ENCODE peak calls at places on chromosomes 1 and 21, in five cellular contexts. H, C, T, I and E are unnamed samples. For H3K27me3, the result is how much of the 10 kb centered on the place peaks cover.

GRCh38 chr1:111705841-111706240 is 33.4 kb downstream of the INKA2 start:
- DNase-seq in H (no peak), C (no peak), T (no peak), I (peak), E (no peak)

GRCh38 chr1:56563568-56563967 is 15.8 kb downstream of the PLPP3 start:
- DNase-seq in H (no peak), C (no peak), T (no peak), I (no peak), E (no peak)

GRCh38 chr1:206986885-206987284 is 16.6 kb upstream of the FCAMR start:
- DNase-seq in H (no peak), C (no peak), T (no peak), I (no peak), E (no peak)

GRCh38 chr1:206933333-206933945 is 11.7 kb upstream of the FCMR start:
- DNase-seq in H (no peak), C (no peak), T (peak), I (no peak), E (no peak)

GRCh38 chr21:34640858-34641257 is 25.9 kb upstream of the RCAN1 start:
- DNase-seq in H (no peak), C (peak), T (no peak), I (peak), E (peak)

GRCh38 chr21:35925497-35925896 is 134.8 kb downstream of the SETD4 start:
- DNase-seq in H (peak), C (peak), T (no peak), I (no peak), E (peak)

GRCh38 chr1:34130306-34130705 is 34.7 kb downstream of the CSMD2 start:
- DNase-seq in H (no peak), C (no peak), T (no peak), I (no peak), E (no peak)

GRCh38 chr1:17973694-17974093 is 133.9 kb upstream of the IGSF21 start:
- DNase-seq in H (no peak), C (no peak), T (no peak), I (no peak), E (no peak)

GRCh38 chr1:92410706-92411105 is 76.0 kb downstream of the GFI1 start:
- DNase-seq in H (no peak), C (no peak), T (no peak), I (no peak), E (no peak)

GRCh38 chr1:74343191-74343590 is 108.0 kb downstream of the TNNI3K start:
- DNase-seq in H (no peak), C (no peak), T (peak), I (no peak), E (no peak)

GRCh38 chr1:61636392-61636791 is 88.5 kb downstream of the TM2D1 start:
- DNase-seq in H (no peak), C (no peak), T (no peak), I (no peak), E (no peak)

GRCh38 chr1:25573591-25573930 is 30.2 kb downstream of the LDLRAP1 start:
- DNase-seq in H (no peak), C (peak), T (no peak), I (no peak), E (no peak)

GRCh38 chr1:196002906-196003305 is 605.3 kb downstream of the KCNT2 start:
- DNase-seq in H (no peak), C (peak), T (no peak), I (no peak), E (peak)

GRCh38 chr1:222009105-222009730 is 267.3 kb upstream of the DUSP10 start:
- DNase-seq in H (no peak), C (no peak), T (no peak), I (no peak), E (no peak)

GRCh38 chr1:18225236-18225904 is 117.8 kb downstream of the IGSF21 start:
- DNase-seq in H (no peak), C (no peak), T (no peak), I (no peak), E (no peak)

GRCh38 chr1:51922040-51922439 is 43.5 kb upstream of the NRDC start:
- DNase-seq in H (no peak), C (no peak), T (no peak), I (no peak), E (no peak)

GRCh38 chr1:7379445-7379971 is 391.6 kb upstream of the VAMP3 start:
- DNase-seq in H (peak), C (peak), T (peak), I (no peak), E (peak)

GRCh38 chr1:93701619-93702018 is 20.0 kb upstream of the BCAR3 start:
- DNase-seq in H (peak), C (peak), T (no peak), I (peak), E (peak)

GRCh38 chr1:54927475-54928240 is 40.7 kb upstream of the DHCR24 start:
- DNase-seq in H (no peak), C (peak), T (no peak), I (no peak), E (no peak)

GRCh38 chr1:161768986-161769672 is 3.0 kb downstream of the ATF6 start:
- DNase-seq in H (no peak), C (no peak), T (no peak), I (no peak), E (no peak)

GRCh38 chr21:43645414-43645891 is 13.8 kb downstream of the HSF2BP start:
- DNase-seq in H (peak), C (peak), T (no peak), I (peak), E (peak)

GRCh38 chr21:45073301-45074047 is 906 bp upstream of the ADARB1 start:
- DNase-seq in H (peak), C (no peak), T (peak), I (no peak), E (peak)

GRCh38 chr1:54865238-54866073 is 21.5 kb downstream of the DHCR24 start:
- DNase-seq in H (no peak), C (no peak), T (no peak), I (no peak), E (no peak)

GRCh38 chr21:26106562-26106961 is 64.0 kb downstream of the APP start:
- DNase-seq in H (no peak), C (no peak), T (no peak), I (no peak), E (no peak)
- H3K27ac ChIP-seq in H (no peak), C (no peak), T (no peak), I (no peak), E (no peak)

DNA sequence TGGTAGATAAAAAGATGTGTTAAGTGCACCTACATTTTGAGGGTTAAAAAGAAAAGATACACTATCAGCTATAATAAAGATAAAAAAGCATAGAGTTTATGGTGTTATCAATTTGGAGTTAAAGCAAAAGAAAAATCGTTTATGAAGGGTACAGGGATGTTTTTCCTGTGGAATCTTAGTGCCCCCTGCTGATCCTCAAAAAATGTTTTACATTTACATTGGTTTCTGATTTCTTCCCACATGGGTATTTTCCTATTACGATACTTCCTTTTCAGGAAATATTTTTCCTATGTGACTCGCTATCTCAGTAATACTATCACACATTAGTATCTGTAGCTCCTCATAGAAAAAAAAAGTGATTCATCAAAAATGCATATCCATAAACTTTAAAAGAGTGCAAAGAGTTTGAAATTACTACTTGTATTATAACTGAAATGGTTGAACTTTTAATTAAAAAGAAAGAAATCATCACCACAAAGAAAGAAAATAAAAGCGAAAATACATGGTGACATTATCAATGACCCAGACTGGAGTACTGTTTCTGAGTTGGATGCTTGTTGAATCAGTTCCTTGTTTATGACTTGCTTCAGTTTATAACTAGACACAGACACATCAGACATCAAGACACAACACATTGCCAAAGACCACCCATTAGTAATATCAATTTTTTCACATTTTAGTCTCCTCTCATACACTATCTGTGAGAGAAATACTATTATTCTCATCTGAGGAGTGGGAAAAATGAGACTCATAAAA is 293.2 kb downstream of the MRPL39 start:
- DNase-seq in H (no peak), C (no peak), T (no peak), I (peak), E (peak)
- TF ChIP-seq CTCF in H (no peak), C (no peak), T (no peak), I (peak), E (peak)

DNA sequence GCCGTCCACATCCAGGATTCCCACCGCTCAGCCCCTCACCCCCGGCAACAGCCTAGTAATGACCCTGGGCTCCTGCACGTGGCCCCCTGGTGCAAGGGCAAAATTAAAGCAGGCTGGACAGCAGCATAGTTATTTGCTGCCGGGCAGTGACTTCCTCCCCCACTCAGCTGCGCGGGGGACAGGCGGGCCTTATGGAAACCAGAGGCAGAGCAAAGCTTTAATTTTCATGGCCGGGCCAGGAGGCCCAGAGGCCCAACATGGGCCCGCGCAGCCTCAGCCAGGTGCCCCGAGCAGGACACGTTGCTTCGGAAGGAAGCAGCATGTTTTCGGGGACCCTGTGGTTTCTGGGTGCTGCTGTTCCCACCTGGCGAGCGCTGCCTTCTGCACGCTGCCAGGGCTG is 89.9 kb upstream of the ARHGEF16 start:
- DNase-seq in H (no peak), C (no peak), T (no peak), I (no peak), E (no peak)
- H3K27me3 ChIP-seq in H (under half), C (under half), T (under half), I (under half), E (under half)

DNA sequence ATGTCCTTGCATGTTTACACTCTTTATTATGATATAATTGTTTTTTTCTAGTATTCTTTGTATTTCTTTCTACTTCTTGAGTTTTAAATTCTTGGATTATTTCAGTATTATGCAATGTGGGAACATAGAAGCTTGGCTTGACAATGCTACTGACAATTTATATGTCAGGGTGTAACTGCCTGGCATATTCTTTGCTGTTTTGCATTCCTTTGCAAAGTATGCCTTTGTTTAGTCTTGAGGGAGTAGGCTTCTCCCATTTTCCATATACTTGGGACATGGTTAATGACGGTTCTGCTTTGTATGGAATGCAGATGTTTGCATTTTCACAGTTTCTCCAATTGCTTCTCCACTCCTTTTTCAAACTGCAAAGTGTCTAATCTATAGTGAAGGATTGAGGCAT is 109.8 kb downstream of the HMCN1 start:
- DNase-seq in H (no peak), C (no peak), T (no peak), I (no peak), E (no peak)
- H3K27ac ChIP-seq in H (no peak), C (no peak), T (no peak), I (no peak), E (no peak)

DNA sequence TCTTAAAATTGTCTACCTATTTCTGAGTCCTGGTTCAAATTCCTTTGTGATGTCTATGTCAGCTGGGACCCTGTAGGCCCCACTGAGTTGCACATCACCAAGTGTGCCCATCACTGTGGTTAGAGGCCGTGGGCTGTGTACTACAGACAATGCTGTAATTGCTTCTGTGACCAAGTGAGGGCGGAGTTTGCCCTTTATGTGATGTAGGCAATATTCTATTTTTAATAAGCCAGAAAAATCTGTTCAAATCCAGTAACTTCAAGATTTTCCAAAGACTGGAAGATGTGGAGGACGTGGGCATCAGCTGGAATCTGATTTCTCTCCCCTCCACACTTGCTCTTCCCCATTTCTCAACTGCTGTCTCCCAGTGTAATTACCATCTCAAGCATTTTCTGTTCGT is 215.4 kb downstream of the PBX1 start:
- DNase-seq in H (no peak), C (no peak), T (no peak), I (no peak), E (no peak)
- TF ChIP-seq CTCF in H (no peak), C (no peak), T (no peak), I (peak), E (peak)